ENCODE peak calls at places on chromosome 19, in eight cellular contexts. V, D, U, Z, Y, F, A and E are unnamed samples.

GRCh38 chr19:57903298-57904174 is 12.9 kb downstream of the ZNF417 start:
- DNase-seq in V (no peak), D (no peak), U (no peak), Z (peak), Y (no peak), F (peak), A (no peak), E (no peak)

GRCh38 chr19:53977991-53978731 is 13.3 kb upstream of the CACNG6 start:
- DNase-seq in V (peak), D (no peak), U (peak), Z (peak), Y (peak), F (peak), A (no peak), E (no peak)

GRCh38 chr19:29387586-29387985 is 138.2 kb upstream of the VSTM2B start:
- DNase-seq in V (no peak), D (no peak), U (no peak), Z (no peak), Y (no peak), F (no peak), A (no peak), E (no peak)

GRCh38 chr19:52270266-52270885 is 989 bp downstream of the ZNF766 start:
- DNase-seq in V (no peak), D (no peak), U (peak), Z (peak), Y (peak), F (peak), A (peak), E (no peak)

GRCh38 chr19:31340059-31341025 is 8.9 kb downstream of the TSHZ3 start:
- DNase-seq in V (no peak), D (peak), U (no peak), Z (no peak), Y (no peak), F (no peak), A (no peak), E (peak)

GRCh38 chr19:30376826-30377425 is 4.7 kb downstream of the ZNF536 start:
- DNase-seq in V (no peak), D (no peak), U (no peak), Z (no peak), Y (no peak), F (no peak), A (no peak), E (no peak)

GRCh38 chr19:7395360-7395781 is 46.6 kb downstream of the ARHGEF18 start:
- DNase-seq in V (no peak), D (no peak), U (no peak), Z (no peak), Y (no peak), F (no peak), A (no peak), E (no peak)

GRCh38 chr19:6800991-6801396 is 28.5 kb downstream of the VAV1 start:
- DNase-seq in V (no peak), D (no peak), U (no peak), Z (peak), Y (no peak), F (no peak), A (no peak), E (no peak)

DNA sequence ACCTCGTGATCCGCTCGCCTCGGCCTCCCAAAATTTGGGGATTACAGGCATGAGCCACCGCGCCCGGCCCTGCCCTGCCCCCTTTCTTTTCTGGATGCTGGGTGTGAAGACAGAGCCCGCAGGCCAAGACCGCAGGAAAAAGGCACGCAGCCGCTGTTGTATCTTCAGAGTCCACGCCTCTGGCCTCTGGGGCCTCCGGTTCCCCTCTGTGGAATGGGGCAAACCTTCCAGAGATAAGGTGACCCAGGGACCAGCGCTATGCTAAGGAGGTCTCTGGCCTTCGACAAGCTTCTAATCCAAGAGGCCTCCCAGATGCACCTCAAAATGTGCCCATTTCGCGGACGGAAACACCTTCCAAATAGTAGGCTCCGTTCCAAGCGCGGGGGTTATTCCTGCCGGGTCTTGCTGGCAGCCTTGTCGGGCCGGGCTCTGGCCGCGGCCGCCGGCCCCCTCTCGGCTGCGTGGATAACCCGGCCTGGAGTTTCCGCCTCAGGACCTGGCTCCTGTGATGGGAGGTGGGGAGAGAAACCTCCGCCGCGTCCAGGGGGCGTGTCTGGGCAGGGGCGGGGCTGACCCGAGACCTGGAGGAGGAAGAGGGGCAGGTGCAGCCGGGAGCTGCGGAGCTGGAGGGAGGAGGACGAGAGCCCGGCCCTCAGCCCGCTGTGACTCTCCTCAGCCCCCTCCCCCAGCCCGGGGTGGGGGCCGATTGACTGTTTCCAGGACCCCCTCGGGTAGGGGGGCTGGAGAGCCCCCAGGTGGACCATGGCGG is 13.1 kb downstream of the TJP3 start:
- DNase-seq in V (peak), D (peak), U (peak), Z (peak), Y (peak), F (peak), A (peak), E (peak)
- TF ChIP-seq POLR2A in V (peak), D (peak), U (no peak), Z (no peak), Y (peak), F (no peak), A (peak), E (peak)

DNA sequence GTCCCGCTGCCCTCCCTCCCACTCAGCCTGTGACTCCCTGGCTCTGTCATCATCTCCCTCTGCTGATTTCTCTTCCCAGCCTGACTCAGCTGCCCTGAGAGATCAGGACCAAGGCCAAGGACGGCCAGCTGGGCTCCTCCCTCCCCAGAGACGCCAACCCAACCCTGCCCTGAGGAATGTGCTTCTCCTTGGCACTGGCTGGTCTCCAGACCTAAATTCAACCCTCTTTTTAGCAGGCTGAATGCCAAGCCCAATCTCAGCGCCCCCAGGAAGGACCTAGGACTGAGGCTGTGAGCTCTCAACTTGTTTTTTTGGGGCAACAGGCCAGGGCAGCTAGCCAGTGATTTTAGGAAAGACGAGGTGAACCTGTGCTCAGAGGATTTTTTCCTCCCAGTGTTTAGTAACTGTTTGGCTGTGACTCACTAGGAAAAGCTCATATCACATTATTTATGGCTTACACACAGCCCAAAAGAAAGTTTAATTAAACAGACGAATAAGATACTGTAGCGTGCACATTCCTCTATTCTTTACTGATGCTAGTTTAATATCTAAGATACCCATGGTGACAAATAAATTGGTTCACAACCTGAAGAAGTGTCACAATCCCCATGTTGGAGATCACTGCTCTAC is 7.4 kb upstream of the IGFL1 start:
- DNase-seq in V (no peak), D (peak), U (peak), Z (peak), Y (no peak), F (no peak), A (no peak), E (peak)
- H3K4me3 ChIP-seq in V (no peak), D (no peak), U (no peak), Z (peak), Y (no peak), F (no peak), A (no peak), E (no peak)

DNA sequence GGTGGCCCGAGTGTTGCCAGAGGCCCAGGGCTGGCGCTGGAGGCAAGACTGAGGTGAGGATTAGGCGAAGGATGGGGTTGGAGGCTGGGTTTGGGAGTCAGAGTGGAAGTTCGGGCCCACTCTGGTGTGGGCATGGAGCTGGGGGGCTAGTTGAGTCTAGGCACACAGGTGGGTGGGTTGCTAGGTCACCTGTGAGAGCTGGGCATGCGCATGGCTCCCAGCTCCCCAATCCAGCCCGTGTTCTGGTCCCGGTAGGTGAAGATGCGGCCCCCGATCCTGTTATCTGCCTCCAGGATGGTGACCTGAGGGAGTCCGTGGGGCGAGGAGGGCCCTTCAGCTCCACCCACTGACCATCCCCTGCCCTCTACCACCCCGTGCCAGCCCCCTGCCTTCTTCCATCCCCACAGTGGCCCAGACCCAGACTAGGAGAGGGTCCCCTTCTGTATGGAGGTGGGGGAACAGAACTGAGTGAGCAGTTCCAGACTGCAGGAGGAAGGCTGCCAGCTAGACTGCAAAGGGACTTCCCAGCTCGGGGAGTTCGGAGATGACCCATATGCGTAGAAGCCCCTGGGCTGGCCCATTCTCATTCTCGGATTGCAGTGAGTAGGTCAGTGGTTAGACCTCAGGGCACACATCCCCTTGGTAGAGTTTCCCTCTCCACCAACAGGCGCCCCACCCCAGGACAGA is 1.7 kb downstream of the IL4I1 start:
- DNase-seq in V (no peak), D (no peak), U (no peak), Z (no peak), Y (no peak), F (no peak), A (no peak), E (no peak)
- TF ChIP-seq POLR2A in V (no peak), D (no peak), U (no peak), Z (no peak), Y (no peak), F (no peak), A (no peak), E (no peak)

GRCh38 chr19:39515551-39516191 is 732 bp downstream of the SELENOV start:
- DNase-seq in V (no peak), D (no peak), U (no peak), Z (no peak), Y (no peak), F (no peak), A (no peak), E (no peak)
- H3K4me3 ChIP-seq in V (peak), D (peak), U (peak), Z (peak), Y (no peak), F (no peak), A (peak), E (peak)

DNA sequence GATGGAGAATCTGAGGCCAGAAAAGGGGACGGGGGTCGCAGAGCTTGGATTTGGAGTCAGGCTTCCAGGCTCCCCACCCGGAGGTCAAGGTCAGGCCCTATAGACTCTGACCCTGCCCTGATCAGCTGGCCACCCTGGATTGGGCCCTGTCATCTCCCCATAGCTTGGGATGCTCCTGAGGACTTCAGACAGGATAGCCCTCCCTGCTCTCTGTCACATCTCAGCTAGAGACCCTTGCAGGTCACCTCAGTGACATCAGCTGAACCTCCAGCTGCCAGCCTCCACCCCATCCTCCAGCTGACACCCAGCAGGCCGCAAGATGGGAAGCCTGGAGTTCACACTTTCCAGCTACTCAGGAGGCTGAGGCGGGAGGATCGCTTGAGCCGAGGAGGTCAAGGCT is 2.8 kb upstream of the TPM4 start:
- DNase-seq in V (no peak), D (peak), U (no peak), Z (no peak), Y (no peak), F (no peak), A (peak), E (no peak)
- TF ChIP-seq POLR2A in V (no peak), D (no peak), U (no peak), Z (no peak), Y (no peak), F (no peak), A (no peak), E (no peak)

DNA sequence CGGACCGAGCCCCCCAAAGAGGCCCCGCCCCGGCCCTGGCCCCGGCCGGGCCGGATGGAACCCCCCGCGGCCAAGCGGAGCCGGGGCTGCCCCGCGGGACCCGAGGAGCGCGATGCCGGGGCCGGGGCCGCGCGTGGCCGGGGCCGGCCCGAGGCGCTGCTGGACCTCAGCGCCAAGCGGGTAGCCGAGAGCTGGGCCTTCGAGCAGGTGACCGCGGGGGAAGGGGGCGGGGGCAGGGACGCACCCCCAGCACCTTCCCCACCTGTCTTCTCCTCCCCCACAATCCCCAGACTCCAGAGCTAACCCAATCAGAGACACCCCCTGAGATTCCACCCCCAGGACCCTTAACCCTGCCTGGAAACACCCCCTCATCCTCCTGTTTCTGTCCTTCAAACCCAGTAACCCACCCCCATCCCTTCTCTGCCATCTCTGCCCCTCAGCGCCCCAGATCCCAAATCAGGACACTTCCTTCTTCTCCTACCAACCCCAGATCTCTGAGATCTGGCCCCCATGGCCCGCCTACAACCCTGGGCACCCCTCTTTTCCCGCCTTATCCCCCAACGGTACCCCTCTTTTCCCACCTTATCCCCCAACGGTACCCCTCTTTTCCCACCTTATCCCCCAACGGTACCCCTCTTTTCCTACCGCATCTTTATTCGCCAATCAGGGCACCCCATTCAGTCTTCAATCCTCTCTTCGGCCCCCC is 505 bp downstream of the ZSWIM4 start:
- DNase-seq in V (no peak), D (no peak), U (peak), Z (peak), Y (no peak), F (peak), A (no peak), E (peak)
- H3K4me3 ChIP-seq in V (peak), D (peak), U (peak), Z (peak), Y (peak), F (peak), A (peak), E (peak)

GRCh38 chr19:11457831-11458230 is 22.4 kb downstream of the PRKCSH start:
- DNase-seq in V (no peak), D (no peak), U (no peak), Z (no peak), Y (no peak), F (no peak), A (no peak), E (no peak)

GRCh38 chr19:11456659-11457058 is 21.2 kb downstream of the PRKCSH start:
- DNase-seq in V (no peak), D (no peak), U (no peak), Z (no peak), Y (no peak), F (no peak), A (no peak), E (no peak)

GRCh38 chr19:11457115-11457514 is 21.7 kb downstream of the PRKCSH start:
- DNase-seq in V (no peak), D (no peak), U (no peak), Z (no peak), Y (no peak), F (peak), A (no peak), E (no peak)

GRCh38 chr19:11460207-11460606 is 20.6 kb downstream of the ELAVL3 start:
- DNase-seq in V (no peak), D (no peak), U (no peak), Z (no peak), Y (no peak), F (peak), A (no peak), E (no peak)

GRCh38 chr19:11458236-11458900 is 22.5 kb downstream of the ELAVL3 start:
- DNase-seq in V (no peak), D (no peak), U (no peak), Z (no peak), Y (no peak), F (peak), A (no peak), E (no peak)
- TF ChIP-seq POLR2A in V (no peak), D (no peak), U (no peak), Z (no peak), Y (no peak), F (no peak), A (no peak), E (no peak)